ENCODE peak calls at places on chromosomes 3 and 15, in nine cellular contexts. R, B, M, Y, L, V, T, N and K are unnamed samples.

GRCh38 chr15:101115887-101116680 is 135.8 kb downstream of the CHSY1 start:
- DNase-seq in R (no peak), B (no peak), M (no peak), Y (peak), L (no peak), V (peak), T (peak), N (no peak), K (peak)

GRCh38 chr3:150114273-150114672 is 143.6 kb upstream of the PFN2 start:
- DNase-seq in R (no peak), B (no peak), M (no peak), Y (no peak), L (no peak), V (no peak), T (no peak), N (no peak), K (no peak)

GRCh38 chr3:149600619-149601018 is 57.2 kb downstream of the WWTR1 start:
- DNase-seq in R (no peak), B (no peak), M (no peak), Y (no peak), L (no peak), V (no peak), T (no peak), N (no peak), K (no peak)

GRCh38 chr3:124688580-124689454 is 41.4 kb upstream of the UMPS start:
- DNase-seq in R (peak), B (peak), M (peak), Y (peak), L (peak), V (peak), T (peak), N (peak), K (peak)

GRCh38 chr3:38307599-38307998 is 25.5 kb downstream of the SLC22A14 start:
- DNase-seq in R (no peak), B (no peak), M (no peak), Y (no peak), L (no peak), V (no peak), T (no peak), N (no peak), K (no peak)

GRCh38 chr15:23035964-23036566 is 3.3 kb downstream of the TUBGCP5 start:
- DNase-seq in R (peak), B (peak), M (peak), Y (peak), L (peak), V (no peak), T (peak), N (peak), K (peak)

GRCh38 chr3:37243811-37244748 is 69.7 kb upstream of the LRRFIP2 start:
- DNase-seq in R (peak), B (peak), M (peak), Y (peak), L (peak), V (peak), T (peak), N (peak), K (peak)

GRCh38 chr3:71575433-71575832 is 8.1 kb downstream of the FOXP1 start:
- DNase-seq in R (no peak), B (no peak), M (no peak), Y (no peak), L (no peak), V (no peak), T (no peak), N (no peak), K (no peak)

GRCh38 chr3:56413911-56414310 is 54.4 kb downstream of the ERC2 start:
- DNase-seq in R (no peak), B (no peak), M (no peak), Y (no peak), L (no peak), V (no peak), T (no peak), N (no peak), K (no peak)

GRCh38 chr15:93656041-93656440 is 567.0 kb upstream of the RGMA start:
- DNase-seq in R (no peak), B (no peak), M (no peak), Y (no peak), L (no peak), V (no peak), T (no peak), N (peak), K (no peak)

GRCh38 chr3:107604057-107604802 is 81.5 kb downstream of the BBX start:
- DNase-seq in R (no peak), B (no peak), M (no peak), Y (peak), L (peak), V (no peak), T (no peak), N (no peak), K (no peak)

GRCh38 chr3:141894524-141895176 is 18.2 kb downstream of the ATP1B3 start:
- DNase-seq in R (no peak), B (no peak), M (no peak), Y (peak), L (peak), V (no peak), T (peak), N (peak), K (no peak)

GRCh38 chr3:149367021-149367840 is 10.2 kb downstream of the TM4SF1 start:
- DNase-seq in R (no peak), B (no peak), M (no peak), Y (no peak), L (peak), V (no peak), T (peak), N (peak), K (no peak)

GRCh38 chr15:101063891-101064794 is 145.0 kb downstream of the LRRK1 start:
- DNase-seq in R (no peak), B (no peak), M (no peak), Y (peak), L (no peak), V (peak), T (no peak), N (no peak), K (no peak)

GRCh38 chr3:77325280-77325679 is 285.4 kb downstream of the ROBO2 start:
- DNase-seq in R (no peak), B (no peak), M (no peak), Y (no peak), L (no peak), V (no peak), T (no peak), N (no peak), K (no peak)

GRCh38 chr3:48294611-48295263 is 38.7 kb downstream of the SPINK8 start:
- DNase-seq in R (no peak), B (no peak), M (no peak), Y (no peak), L (no peak), V (no peak), T (no peak), N (no peak), K (no peak)

GRCh38 chr3:59422312-59422711 is 372.5 kb upstream of the CFAP20DC start:
- DNase-seq in R (no peak), B (no peak), M (no peak), Y (peak), L (peak), V (no peak), T (no peak), N (peak), K (peak)

GRCh38 chr3:38455639-38456430 is 2.1 kb downstream of the ACVR2B start:
- DNase-seq in R (no peak), B (peak), M (no peak), Y (peak), L (no peak), V (no peak), T (peak), N (no peak), K (no peak)

GRCh38 chr3:39241502-39241901 is 38.3 kb downstream of the CX3CR1 start:
- DNase-seq in R (no peak), B (no peak), M (no peak), Y (no peak), L (no peak), V (no peak), T (no peak), N (no peak), K (no peak)

GRCh38 chr15:98344591-98344990 is 303.7 kb upstream of the IGF1R start:
- DNase-seq in R (no peak), B (no peak), M (no peak), Y (no peak), L (no peak), V (no peak), T (no peak), N (no peak), K (no peak)

GRCh38 chr15:89017370-89018066 is 70.7 kb upstream of the ABHD2 start:
- DNase-seq in R (peak), B (peak), M (peak), Y (peak), L (peak), V (peak), T (peak), N (peak), K (peak)

GRCh38 chr3:184003187-184003967 is 14.3 kb downstream of the ABCC5 start:
- DNase-seq in R (no peak), B (no peak), M (no peak), Y (peak), L (peak), V (no peak), T (peak), N (peak), K (no peak)

GRCh38 chr3:130820976-130821375 is 72.9 kb upstream of the ATP2C1 start:
- DNase-seq in R (peak), B (no peak), M (no peak), Y (peak), L (peak), V (no peak), T (peak), N (peak), K (peak)

GRCh38 chr3:1506090-1506489 is 413.3 kb downstream of the CNTN6 start:
- DNase-seq in R (no peak), B (no peak), M (no peak), Y (no peak), L (no peak), V (no peak), T (no peak), N (no peak), K (no peak)

GRCh38 chr3:124520970-124521369 is 209.3 kb upstream of the UMPS start:
- DNase-seq in R (no peak), B (peak), M (no peak), Y (no peak), L (no peak), V (no peak), T (peak), N (no peak), K (no peak)

GRCh38 chr15:66682865-66683264 is 19.2 kb upstream of the SMAD6 start:
- DNase-seq in R (no peak), B (no peak), M (no peak), Y (peak), L (peak), V (no peak), T (no peak), N (no peak), K (no peak)